ENCODE peak calls at places on chromosomes 13 and 19, in six cellular contexts. D, Z, P, I, E and U are unnamed samples.

GRCh38 chr13:40644838-40645620 is 21.4 kb downstream of the FOXO1 start:
- DNase-seq in D (no peak), Z (no peak), P (no peak), I (peak; percentile 62), E (no peak), U (no peak)

GRCh38 chr13:108560092-108560491 is 69.3 kb upstream of the MYO16 start:
- DNase-seq in D (no peak), Z (no peak), P (no peak), I (no peak), E (no peak), U (no peak)

GRCh38 chr13:73138967-73139491 is 80.2 kb downstream of the KLF5 start:
- DNase-seq in D (no peak), Z (no peak), P (no peak), I (peak; percentile 97), E (no peak), U (no peak)

GRCh38 chr19:10316229-10317044 is 622 bp upstream of the FDX2 start:
- DNase-seq in D (no peak), Z (no peak), P (no peak), I (no peak), E (no peak), U (no peak)

GRCh38 chr19:19528721-19529490 is at the start of gene YJEFN3:
- DNase-seq in D (no peak), Z (no peak), P (no peak), I (no peak), E (peak; percentile 85), U (no peak)

GRCh38 chr13:111846396-111847174 is 220.4 kb upstream of the SOX1 start:
- DNase-seq in D (no peak), Z (no peak), P (no peak), I (no peak), E (no peak), U (no peak)

GRCh38 chr19:19531951-19532805 is 3.5 kb downstream of the YJEFN3 start:
- DNase-seq in D (peak; percentile 79), Z (peak; percentile 84), P (peak; percentile 91), I (no peak), E (peak; percentile 98), U (no peak)

GRCh38 chr13:42574011-42574410 is at the start of gene TNFSF11:
- DNase-seq in D (no peak), Z (no peak), P (no peak), I (no peak), E (peak; percentile 86), U (no peak)

GRCh38 chr19:46466536-46467199 is 4.7 kb downstream of the PNMA8A start:
- DNase-seq in D (no peak), Z (peak; percentile 60), P (no peak), I (no peak), E (no peak), U (no peak)

GRCh38 chr19:46881092-46881491 is 20.3 kb downstream of the ARHGAP35 start:
- DNase-seq in D (no peak), Z (no peak), P (no peak), I (no peak), E (no peak), U (no peak)

GRCh38 chr13:98083507-98083906 is 59.4 kb upstream of the FARP1 start:
- DNase-seq in D (no peak), Z (no peak), P (no peak), I (no peak), E (no peak), U (peak; percentile 75)

GRCh38 chr13:25345555-25345954 is 26.2 kb upstream of the ATP8A2 start:
- DNase-seq in D (no peak), Z (no peak), P (no peak), I (no peak), E (no peak), U (no peak)

GRCh38 chr13:25478186-25478585 is 106.4 kb downstream of the ATP8A2 start:
- DNase-seq in D (no peak), Z (no peak), P (no peak), I (no peak), E (no peak), U (no peak)

GRCh38 chr13:21849323-21849722 is 178.4 kb downstream of the FGF9 start:
- DNase-seq in D (no peak), Z (no peak), P (no peak), I (no peak), E (no peak), U (no peak)

GRCh38 chr19:33717878-33718277 is 78.8 kb upstream of the KCTD15 start:
- DNase-seq in D (no peak), Z (no peak), P (no peak), I (no peak), E (no peak), U (no peak)

GRCh38 chr19:49811328-49811727 is 1.8 kb downstream of the FUZ start:
- DNase-seq in D (no peak), Z (no peak), P (no peak), I (no peak), E (no peak), U (no peak)

GRCh38 chr19:49812452-49812996 is 568 bp downstream of the FUZ start:
- DNase-seq in D (no peak), Z (no peak), P (no peak), I (no peak), E (no peak), U (no peak)

GRCh38 chr19:49816616-49817015 is 1.5 kb upstream of the MED25 start:
- DNase-seq in D (no peak), Z (no peak), P (peak; percentile 56), I (no peak), E (no peak), U (no peak)

GRCh38 chr19:49812997-49813861 is at the start of gene FUZ:
- DNase-seq in D (peak; percentile 97), Z (peak; percentile 97), P (peak; percentile 98), I (peak; percentile 98), E (peak; percentile 90), U (peak; percentile 96)

GRCh38 chr19:49814010-49814409 is 918 bp upstream of the FUZ start:
- DNase-seq in D (no peak), Z (no peak), P (no peak), I (no peak), E (no peak), U (no peak)
- H3K4me3 ChIP-seq in D (no peak overlapping the region), Z (peak overlapping the region; percentile 68), P (peak overlapping the region; percentile 66), I (peak overlapping the region; percentile 74), E (peak overlapping the region; percentile 65), U (no peak overlapping the region)

DNA sequence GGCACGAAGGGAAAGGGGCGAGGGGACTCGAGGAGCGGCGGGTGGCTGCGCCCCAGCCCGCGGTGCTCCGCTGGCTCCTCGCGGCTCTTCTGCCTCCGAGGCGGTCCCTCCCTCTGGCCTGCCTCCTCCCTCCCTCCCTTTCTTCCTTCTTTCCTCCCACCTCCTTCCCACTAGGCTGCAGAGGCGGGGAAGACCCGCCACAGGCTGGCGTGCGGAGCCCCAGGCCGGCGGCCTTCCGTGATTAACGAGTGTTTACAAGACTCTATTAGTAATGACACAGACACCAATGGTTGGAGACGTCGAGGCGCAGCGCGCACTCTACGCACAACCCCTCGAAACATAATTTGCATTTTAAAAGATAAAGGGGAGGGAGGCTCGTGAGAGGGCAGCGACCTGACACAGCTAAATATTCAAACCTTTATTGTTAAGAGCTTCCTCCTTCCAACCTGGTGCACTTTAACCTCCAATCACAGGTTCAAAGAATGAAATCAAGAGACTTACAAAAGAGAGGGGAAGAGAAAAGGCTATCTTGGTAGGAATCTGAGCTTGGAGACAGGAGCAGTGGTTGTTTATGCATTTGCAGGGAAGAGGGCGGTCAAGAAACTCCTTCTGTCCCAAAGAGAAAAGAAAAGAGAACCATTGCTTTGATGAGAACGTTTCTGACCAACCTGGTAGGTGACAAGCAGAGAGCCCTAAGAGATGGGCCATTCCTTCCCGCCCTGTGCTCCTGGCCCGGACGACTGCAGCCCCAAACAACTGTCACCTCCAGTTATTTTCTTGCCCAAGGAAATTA is at the start of gene CDX2:
- DNase-seq in D (no peak), Z (no peak), P (no peak), I (no peak), E (no peak), U (no peak)
- H3K27me3 ChIP-seq in D (peaks cover 38% of the 10 kb centered on the region), Z (peaks cover 90% of the 10 kb centered on the region), P (peaks cover 100% of the 10 kb centered on the region), I (peaks cover 17% of the 10 kb centered on the region), E (peaks cover 3% of the 10 kb centered on the region), U (peaks cover 93% of the 10 kb centered on the region)

DNA sequence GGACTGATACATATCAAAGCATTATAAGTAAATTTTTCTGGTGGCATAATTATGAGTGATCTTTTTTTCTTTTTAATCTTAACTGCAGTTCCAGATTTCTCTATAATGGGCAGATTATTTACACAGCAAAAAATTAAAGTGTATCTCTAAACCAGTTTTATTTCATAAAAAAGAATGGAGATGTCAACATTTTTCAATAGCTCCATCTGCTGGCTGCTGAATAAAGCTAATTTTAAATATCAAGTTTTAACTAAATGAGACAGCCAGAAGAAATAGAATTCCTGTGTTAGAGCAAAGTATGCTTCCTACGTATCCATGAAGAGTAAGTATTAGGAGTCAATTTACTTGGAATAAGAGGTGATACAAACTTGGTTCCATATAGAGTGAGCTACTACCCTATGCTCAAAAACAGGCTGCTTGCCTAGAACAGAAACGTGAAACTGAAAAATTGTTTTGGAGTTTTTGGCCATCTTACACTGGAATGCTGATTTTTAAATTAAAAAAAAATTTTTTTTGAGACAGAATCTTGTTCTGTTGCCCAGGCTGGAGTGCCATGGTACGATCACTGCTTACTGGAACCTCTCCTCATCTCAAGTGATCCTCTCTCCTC is 5.0 kb upstream of the PDS5B start:
- DNase-seq in D (no peak), Z (no peak), P (no peak), I (no peak), E (no peak), U (no peak)
- TF ChIP-seq CTCF in D (peak; percentile 29), Z (peak; percentile 46), P (peak; percentile 51), I (peak; percentile 67), E (no peak), U (peak; percentile 45)

GRCh38 chr19:29212614-29213573 is at the start of gene UQCRFS1:
- DNase-seq in D (peak; percentile 95), Z (peak; percentile 96), P (peak; percentile 96), I (peak; percentile 81), E (peak; percentile 99), U (peak; percentile 67)

GRCh38 chr19:29214411-29214810 is 1.5 kb upstream of the UQCRFS1 start:
- DNase-seq in D (no peak), Z (no peak), P (no peak), I (no peak), E (no peak), U (no peak)

GRCh38 chr19:29217591-29217990 is 4.6 kb upstream of the UQCRFS1 start:
- DNase-seq in D (no peak), Z (no peak), P (no peak), I (no peak), E (no peak), U (no peak)

GRCh38 chr19:29215322-29215845 is 2.4 kb upstream of the UQCRFS1 start:
- DNase-seq in D (no peak), Z (no peak), P (no peak), I (no peak), E (no peak), U (no peak)

GRCh38 chr19:29216021-29216420 is 3.1 kb upstream of the UQCRFS1 start:
- DNase-seq in D (no peak), Z (no peak), P (no peak), I (no peak), E (no peak), U (no peak)
- H3K4me3 ChIP-seq in D (no peak overlapping the region), Z (no peak overlapping the region), P (no peak overlapping the region), I (no peak overlapping the region), E (no peak overlapping the region), U (no peak overlapping the region)

GRCh38 chr19:50203281-50204080 is at the start of gene MYH14:
- DNase-seq in D (peak; percentile 88), Z (peak; percentile 91), P (peak; percentile 92), I (peak; percentile 92), E (peak; percentile 95), U (no peak)
- H3K27me3 ChIP-seq in D (peaks cover 3% of the 10 kb centered on the region), Z (no peaks in the 10 kb centered on the region), P (peaks cover 32% of the 10 kb centered on the region), I (no peaks in the 10 kb centered on the region), E (no peaks in the 10 kb centered on the region), U (peaks cover 36% of the 10 kb centered on the region)